ENCODE peak calls at places on chromosome 2, in seven cellular contexts. One of them, this sample, is unnamed.
A peak's percentile ranks its signal among the peaks of the same experiment; 100 is the strongest.

GRCh38 chr2:54581326-54582039 is 125.4 kb downstream of the SPTBN1 start:
- DNase-seq in A172: no peak
- DNase-seq in lower lobe of right lung: no peak
- DNase-seq in Caki2: no peak
- DNase-seq in activated naive CD4-positive, alpha-beta T cell: no peak
- DNase-seq in tibial nerve: no peak
- DNase-seq in mucosa of descending colon: no peak
- DNase-seq in this sample: no peak

GRCh38 chr2:200158586-200159365 is 147.7 kb upstream of the SPATS2L start:
- DNase-seq in lower lobe of right lung: no peak
- DNase-seq in mucosa of descending colon: no peak
- DNase-seq in tibial nerve: no peak
- DNase-seq in Caki2: peak; percentile 36
- DNase-seq in A172: no peak
- DNase-seq in activated naive CD4-positive, alpha-beta T cell: no peak
- DNase-seq in this sample: no peak

GRCh38 chr2:34103437-34103836 is 504.3 kb upstream of the FAM98A start:
- DNase-seq in A172: no peak
- DNase-seq in mucosa of descending colon: no peak
- DNase-seq in tibial nerve: no peak
- DNase-seq in lower lobe of right lung: no peak
- DNase-seq in activated naive CD4-positive, alpha-beta T cell: no peak
- DNase-seq in Caki2: no peak
- DNase-seq in this sample: no peak

GRCh38 chr2:46813680-46814079 is 101.9 kb downstream of the MCFD2 start:
- DNase-seq in A172: no peak
- DNase-seq in tibial nerve: no peak
- DNase-seq in Caki2: no peak
- DNase-seq in activated naive CD4-positive, alpha-beta T cell: no peak
- DNase-seq in mucosa of descending colon: no peak
- DNase-seq in lower lobe of right lung: no peak
- DNase-seq in this sample: no peak

GRCh38 chr2:218329826-218330651 is 26.6 kb upstream of the CATIP start:
- DNase-seq in activated naive CD4-positive, alpha-beta T cell: no peak
- DNase-seq in mucosa of descending colon: no peak
- DNase-seq in lower lobe of right lung: peak; percentile 65
- DNase-seq in tibial nerve: no peak
- DNase-seq in A172: no peak
- DNase-seq in Caki2: no peak
- DNase-seq in this sample: no peak

GRCh38 chr2:219386532-219387280 is 1.0 kb downstream of the DNPEP start:
- DNase-seq in activated naive CD4-positive, alpha-beta T cell: no peak
- DNase-seq in lower lobe of right lung: peak; percentile 52
- DNase-seq in Caki2: no peak
- DNase-seq in tibial nerve: no peak
- DNase-seq in mucosa of descending colon: peak; percentile 68
- DNase-seq in A172: no peak
- DNase-seq in this sample: no peak

GRCh38 chr2:131520526-131520925 is 7.2 kb upstream of the CCDC74A start:
- DNase-seq in A172: no peak
- DNase-seq in activated naive CD4-positive, alpha-beta T cell: no peak
- DNase-seq in lower lobe of right lung: no peak
- DNase-seq in tibial nerve: no peak
- DNase-seq in Caki2: no peak
- DNase-seq in mucosa of descending colon: no peak
- DNase-seq in this sample: no peak

GRCh38 chr2:41394541-41394940 is 653.3 kb upstream of the PKDCC start:
- DNase-seq in mucosa of descending colon: no peak
- DNase-seq in A172: no peak
- DNase-seq in lower lobe of right lung: no peak
- DNase-seq in Caki2: no peak
- DNase-seq in tibial nerve: no peak
- DNase-seq in activated naive CD4-positive, alpha-beta T cell: no peak
- DNase-seq in this sample: no peak

GRCh38 chr2:71042287-71042686 is 26.2 kb upstream of the NAGK start:
- DNase-seq in activated naive CD4-positive, alpha-beta T cell: no peak
- DNase-seq in Caki2: no peak
- DNase-seq in mucosa of descending colon: no peak
- DNase-seq in lower lobe of right lung: no peak
- DNase-seq in tibial nerve: no peak
- DNase-seq in A172: no peak
- DNase-seq in this sample: no peak

GRCh38 chr2:8026381-8026780 is 655.5 kb upstream of the ID2 start:
- DNase-seq in tibial nerve: no peak
- DNase-seq in mucosa of descending colon: no peak
- DNase-seq in Caki2: no peak
- DNase-seq in A172: no peak
- DNase-seq in activated naive CD4-positive, alpha-beta T cell: no peak
- DNase-seq in lower lobe of right lung: no peak
- DNase-seq in this sample: no peak

GRCh38 chr2:67709835-67710234 is 312.7 kb downstream of the ETAA1 start:
- DNase-seq in lower lobe of right lung: no peak
- DNase-seq in A172: no peak
- DNase-seq in Caki2: no peak
- DNase-seq in mucosa of descending colon: no peak
- DNase-seq in activated naive CD4-positive, alpha-beta T cell: no peak
- DNase-seq in tibial nerve: no peak
- DNase-seq in this sample: no peak

GRCh38 chr2:169091761-169092523 is 22.6 kb downstream of the DHRS9 start:
- DNase-seq in tibial nerve: peak; percentile 33
- DNase-seq in lower lobe of right lung: peak; percentile 64
- DNase-seq in mucosa of descending colon: peak; percentile 69
- DNase-seq in activated naive CD4-positive, alpha-beta T cell: no peak
- DNase-seq in A172: peak; percentile 46
- DNase-seq in Caki2: peak; percentile 62
- DNase-seq in this sample: peak; percentile 44

GRCh38 chr2:88452151-88452851 is at the start of gene FOXI3:
- DNase-seq in activated naive CD4-positive, alpha-beta T cell: no peak
- DNase-seq in Caki2: no peak
- DNase-seq in A172: no peak
- DNase-seq in tibial nerve: no peak
- DNase-seq in mucosa of descending colon: no peak
- DNase-seq in lower lobe of right lung: no peak
- DNase-seq in this sample: no peak

GRCh38 chr2:157443795-157444642 is at the start of gene CYTIP:
- DNase-seq in A172: no peak
- DNase-seq in activated naive CD4-positive, alpha-beta T cell: peak; percentile 6
- DNase-seq in Caki2: no peak
- DNase-seq in tibial nerve: peak; percentile 41
- DNase-seq in mucosa of descending colon: no peak
- DNase-seq in lower lobe of right lung: peak; percentile 49
- DNase-seq in this sample: no peak

GRCh38 chr2:224650815-224651439 is 65.2 kb downstream of the CCDC195 start:
- DNase-seq in lower lobe of right lung: no peak
- DNase-seq in mucosa of descending colon: no peak
- DNase-seq in activated naive CD4-positive, alpha-beta T cell: no peak
- DNase-seq in A172: peak; percentile 58
- DNase-seq in Caki2: peak; percentile 33
- DNase-seq in tibial nerve: peak; percentile 65
- DNase-seq in this sample: peak; percentile 65

GRCh38 chr2:199883474-199884212 is 27.4 kb upstream of the C2orf69 start:
- DNase-seq in tibial nerve: no peak
- DNase-seq in Caki2: peak; percentile 20
- DNase-seq in mucosa of descending colon: no peak
- DNase-seq in A172: no peak
- DNase-seq in activated naive CD4-positive, alpha-beta T cell: no peak
- DNase-seq in lower lobe of right lung: no peak
- DNase-seq in this sample: no peak

GRCh38 chr2:25159947-25160346 is 8.4 kb downstream of the POMC start:
- DNase-seq in Caki2: no peak
- DNase-seq in tibial nerve: no peak
- DNase-seq in A172: no peak
- DNase-seq in activated naive CD4-positive, alpha-beta T cell: no peak
- DNase-seq in lower lobe of right lung: peak; percentile 26
- DNase-seq in mucosa of descending colon: no peak
- DNase-seq in this sample: no peak

GRCh38 chr2:1729264-1729663 is 15.1 kb downstream of the PXDN start:
- DNase-seq in activated naive CD4-positive, alpha-beta T cell: no peak
- DNase-seq in Caki2: no peak
- DNase-seq in tibial nerve: no peak
- DNase-seq in lower lobe of right lung: no peak
- DNase-seq in A172: no peak
- DNase-seq in mucosa of descending colon: no peak
- DNase-seq in this sample: no peak

GRCh38 chr2:118388771-118389170 is 300.5 kb downstream of the INSIG2 start:
- DNase-seq in activated naive CD4-positive, alpha-beta T cell: no peak
- DNase-seq in tibial nerve: no peak
- DNase-seq in lower lobe of right lung: no peak
- DNase-seq in A172: peak; percentile 26
- DNase-seq in mucosa of descending colon: no peak
- DNase-seq in Caki2: peak; percentile 36
- DNase-seq in this sample: peak; percentile 59

GRCh38 chr2:36675579-36675978 is 20.9 kb upstream of the VIT start:
- DNase-seq in lower lobe of right lung: no peak
- DNase-seq in A172: no peak
- DNase-seq in mucosa of descending colon: no peak
- DNase-seq in Caki2: no peak
- DNase-seq in tibial nerve: no peak
- DNase-seq in activated naive CD4-positive, alpha-beta T cell: no peak
- DNase-seq in this sample: no peak

GRCh38 chr2:27298391-27299080 is 9.7 kb downstream of the UCN start:
- DNase-seq in lower lobe of right lung: no peak
- DNase-seq in tibial nerve: no peak
- DNase-seq in A172: peak; percentile 47
- DNase-seq in activated naive CD4-positive, alpha-beta T cell: no peak
- DNase-seq in mucosa of descending colon: no peak
- DNase-seq in Caki2: no peak
- DNase-seq in this sample: no peak

GRCh38 chr2:231489990-231490389 is 25.7 kb upstream of the NCL start:
- DNase-seq in activated naive CD4-positive, alpha-beta T cell: no peak
- DNase-seq in A172: no peak
- DNase-seq in mucosa of descending colon: no peak
- DNase-seq in lower lobe of right lung: no peak
- DNase-seq in tibial nerve: no peak
- DNase-seq in Caki2: no peak
- DNase-seq in this sample: no peak